ENCODE peak calls at places on chromosomes 6 and 20, in four cellular contexts. H is GM23248, C is tibial nerve, S is stomach. I is an unnamed sample. For H3K4me1 and H3K36me3, the result is how much of the 10 kb centered on the place peaks cover.

GRCh38 chr6:65707134-65707826 is at the start of gene EYS:
- DNase-seq in H (no peak), C (no peak), S (no peak), I (no peak)

GRCh38 chr6:84623956-84624680 is 140.3 kb downstream of the TBX18 start:
- DNase-seq in H (peak), C (no peak), S (no peak), I (no peak)

GRCh38 chr20:13831476-13831875 is 46.6 kb downstream of the NDUFAF5 start:
- DNase-seq in H (no peak), C (no peak), S (no peak), I (no peak)

GRCh38 chr6:35085359-35086281 is 55.5 kb downstream of the TCP11 start:
- DNase-seq in H (no peak), C (no peak), S (no peak), I (no peak)

GRCh38 chr6:113697642-113698410 is 159.3 kb upstream of the MARCKS start:
- DNase-seq in H (peak), C (no peak), S (no peak), I (no peak)

GRCh38 chr20:24723953-24724352 is 225.1 kb upstream of the CST7 start:
- DNase-seq in H (no peak), C (no peak), S (no peak), I (no peak)

GRCh38 chr6:17032595-17033591 is 69.0 kb upstream of the STMND1 start:
- DNase-seq in H (peak), C (peak), S (peak), I (no peak)

GRCh38 chr20:48695255-48695654 is 132.5 kb downstream of the PREX1 start:
- DNase-seq in H (no peak), C (no peak), S (peak), I (no peak)

GRCh38 chr6:113968472-113968871 is 2.5 kb downstream of the HDAC2 start:
- DNase-seq in H (no peak), C (no peak), S (no peak), I (no peak)

GRCh38 chr20:13142143-13142542 is 78.9 kb upstream of the ISM1 start:
- DNase-seq in H (no peak), C (no peak), S (no peak), I (no peak)

GRCh38 chr6:37653933-37654565 is 43.6 kb downstream of the MDGA1 start:
- DNase-seq in H (peak), C (no peak), S (peak), I (peak)

GRCh38 chr6:100467144-100468012 is 2.7 kb upstream of the SIM1 start:
- DNase-seq in H (no peak), C (no peak), S (no peak), I (no peak)

GRCh38 chr6:145042559-145042958 is 692.8 kb downstream of the EPM2A start:
- DNase-seq in H (no peak), C (no peak), S (no peak), I (peak)

GRCh38 chr6:34836008-34836407 is 44.1 kb downstream of the BLTP3A start:
- DNase-seq in H (no peak), C (no peak), S (no peak), I (no peak)

GRCh38 chr6:26432622-26433021 is 7.7 kb upstream of the BTN3A3 start:
- DNase-seq in H (peak), C (no peak), S (no peak), I (no peak)

GRCh38 chr6:2900821-2901644 is 2.1 kb downstream of the SERPINB9 start:
- DNase-seq in H (peak), C (no peak), S (no peak), I (no peak)

GRCh38 chr6:152696543-152696942 is 1.2 kb upstream of the MYCT1 start:
- DNase-seq in H (peak), C (no peak), S (no peak), I (no peak)

GRCh38 chr20:18276821-18277220 is 11.5 kb upstream of the ZNF133 start:
- DNase-seq in H (peak), C (peak), S (peak), I (peak)

GRCh38 chr6:130098317-130098716 is 79.9 kb downstream of the L3MBTL3 start:
- DNase-seq in H (no peak), C (no peak), S (no peak), I (no peak)

GRCh38 chr6:34378470-34378869 is 14.0 kb downstream of the NUDT3 start:
- DNase-seq in H (peak), C (no peak), S (no peak), I (no peak)

GRCh38 chr6:108564178-108564577 is 3.5 kb downstream of the FOXO3 start:
- DNase-seq in H (peak), C (no peak), S (no peak), I (no peak)
- H3K4me1 ChIP-seq in H (under half), C (under half), S (under half), I (under half)

GRCh38 chr20:38125157-38126056 is 39.7 kb downstream of the TGM2 start:
- DNase-seq in H (no peak), C (peak), S (peak), I (no peak)

GRCh38 chr20:38127920-38128528 is 37.0 kb downstream of the TGM2 start:
- DNase-seq in H (no peak), C (no peak), S (no peak), I (no peak)

GRCh38 chr20:38128691-38129090 is 36.4 kb downstream of the TGM2 start:
- DNase-seq in H (no peak), C (no peak), S (no peak), I (no peak)

GRCh38 chr20:38126146-38126912 is 38.7 kb downstream of the TGM2 start:
- DNase-seq in H (no peak), C (no peak), S (peak), I (no peak)

DNA sequence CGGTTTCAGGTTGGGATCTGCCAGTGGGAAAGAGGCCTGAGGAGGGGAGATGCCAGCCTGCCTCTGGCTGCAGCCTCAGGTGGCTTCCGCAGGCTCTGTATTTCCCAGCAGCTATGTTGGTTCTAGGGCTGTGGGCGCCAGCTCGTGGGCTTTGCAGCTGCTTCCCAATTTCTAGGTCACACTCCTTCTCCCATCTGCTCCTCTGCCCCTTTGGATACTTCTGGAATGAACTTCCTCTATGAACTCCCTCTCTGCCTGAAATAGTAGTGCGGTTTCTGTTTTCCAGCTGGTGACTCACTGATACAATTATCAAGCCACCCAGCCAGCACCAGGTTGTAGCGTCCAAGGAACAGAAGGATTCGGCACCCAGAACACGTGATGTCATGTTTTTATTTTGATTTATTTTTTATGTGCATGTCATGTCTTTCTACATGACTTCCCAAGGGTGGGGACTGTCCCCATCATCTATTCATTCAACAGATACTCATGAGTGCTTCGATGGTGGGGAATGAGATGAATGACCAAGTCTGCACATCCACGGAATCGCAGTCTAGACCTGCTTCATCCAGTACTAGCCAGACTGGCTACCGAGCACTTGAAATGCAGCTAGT is 38.0 kb downstream of the TGM2 start:
- DNase-seq in H (peak), C (no peak), S (peak), I (no peak)
- H3K4me3 ChIP-seq in H (no peak), C (no peak), S (no peak), I (no peak)

DNA sequence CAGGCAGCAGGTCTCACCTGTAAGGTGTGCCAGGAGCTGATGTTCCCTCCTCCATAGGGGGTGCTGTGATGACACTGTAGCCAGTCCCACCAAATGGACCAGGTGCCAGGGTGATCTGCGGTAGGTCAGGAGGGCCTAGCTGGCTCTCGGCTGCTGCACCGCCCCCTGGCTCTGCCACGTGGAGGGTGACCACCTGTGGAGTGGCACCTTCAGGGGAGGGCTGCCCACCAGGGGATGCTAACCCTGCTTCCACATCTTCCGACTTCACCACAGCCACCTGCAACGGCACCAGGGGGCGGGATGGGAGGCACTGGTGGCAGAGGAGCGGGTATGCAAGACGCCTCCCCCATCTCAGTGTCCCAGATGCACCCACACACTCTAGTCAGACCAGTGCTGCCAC is 18.3 kb downstream of the ZNF335 start:
- DNase-seq in H (no peak), C (no peak), S (no peak), I (no peak)
- H3K36me3 ChIP-seq in H (under half), C (under half), S (half or more), I (under half)

GRCh38 chr6:142075516-142076101 is 57.1 kb upstream of the GJE1 start:
- DNase-seq in H (no peak), C (no peak), S (no peak), I (no peak)
- H3K4me1 ChIP-seq in H (under half), C (under half), S (under half), I (under half)

GRCh38 chr6:21996425-21997207 is 300.2 kb downstream of the PRL start:
- DNase-seq in H (no peak), C (no peak), S (no peak), I (no peak)
- H3K4me3 ChIP-seq in H (no peak), C (no peak), S (no peak), I (no peak)

I was measured in iPS DF 6.9.